ENCODE peak calls at places on chromosomes 11 and 22, in ten cellular contexts. V is HCT116; B is heart right ventricle; N is substantia nigra; X is mammary epithelial cell; M is iPS DF 6.9; P is pancreas; H is fibroblast of lung; W is CD4-positive, alpha-beta T cell; R is tibial artery. Z is an unnamed sample.

GRCh38 chr11:2298795-2299747 is 2.6 kb downstream of the C11orf21 start:
- DNase-seq in V (no peak), B (no peak), N (no peak), X (peak; percentile 21), M (peak; percentile 29), P (no peak), H (no peak), W (no peak), R (no peak), Z (no peak)

GRCh38 chr11:102573851-102574250 is 43.3 kb upstream of the MMP7 start:
- DNase-seq in V (no peak), B (no peak), N (no peak), X (peak; percentile 73), M (no peak), P (no peak), H (peak; percentile 58), W (no peak), R (no peak), Z (no peak)

GRCh38 chr22:40932396-40932795 is 18.8 kb upstream of the RBX1 start:
- DNase-seq in V (no peak), B (no peak), N (no peak), X (no peak), M (no peak), P (no peak), H (no peak), W (no peak), R (no peak), Z (no peak)

GRCh38 chr11:101169944-101170343 is 40.3 kb upstream of the PGR start:
- DNase-seq in V (no peak), B (no peak), N (no peak), X (no peak), M (no peak), P (no peak), H (no peak), W (no peak), R (no peak), Z (no peak)

GRCh38 chr11:67465190-67465522 is 3.9 kb downstream of the TMEM134 start:
- DNase-seq in V (no peak), B (no peak), N (no peak), X (no peak), M (no peak), P (no peak), H (no peak), W (no peak), R (no peak), Z (no peak)

GRCh38 chr11:113908107-113908506 is 3.5 kb downstream of the HTR3B start:
- DNase-seq in V (no peak), B (no peak), N (no peak), X (no peak), M (no peak), P (no peak), H (no peak), W (no peak), R (no peak), Z (no peak)

GRCh38 chr11:73012121-73012863 is 129.8 kb downstream of the FCHSD2 start:
- DNase-seq in V (no peak), B (no peak), N (no peak), X (peak; percentile 31), M (no peak), P (no peak), H (peak; percentile 62), W (no peak), R (no peak), Z (peak; percentile 60)

GRCh38 chr22:21447694-21448402 is 19.3 kb upstream of the TMEM191C start:
- DNase-seq in V (no peak), B (peak; percentile 2), N (no peak), X (no peak), M (no peak), P (peak; percentile 85), H (no peak), W (no peak), R (no peak), Z (peak; percentile 17)

GRCh38 chr11:43285826-43286225 is 26.0 kb upstream of the API5 start:
- DNase-seq in V (no peak), B (no peak), N (no peak), X (no peak), M (no peak), P (no peak), H (no peak), W (no peak), R (no peak), Z (peak; percentile 29)

GRCh38 chr11:8541448-8541847 is 52.6 kb downstream of the STK33 start:
- DNase-seq in V (no peak), B (no peak), N (no peak), X (no peak), M (no peak), P (no peak), H (no peak), W (no peak), R (no peak), Z (no peak)

GRCh38 chr11:121300313-121300971 is 7.9 kb downstream of the SC5D start:
- DNase-seq in V (no peak), B (peak; percentile 6), N (no peak), X (no peak), M (no peak), P (no peak), H (no peak), W (no peak), R (no peak), Z (no peak)

GRCh38 chr11:3823303-3823702 is 14.9 kb downstream of the PGAP2 start:
- DNase-seq in V (no peak), B (no peak), N (no peak), X (peak; percentile 60), M (no peak), P (no peak), H (peak; percentile 74), W (no peak), R (no peak), Z (peak; percentile 94)

GRCh38 chr11:111557425-111558111 is 17.0 kb downstream of the LAYN start:
- DNase-seq in V (no peak), B (no peak), N (no peak), X (peak; percentile 89), M (no peak), P (no peak), H (peak; percentile 99), W (no peak), R (no peak), Z (peak; percentile 98)

GRCh38 chr11:87368876-87369480 is 331.2 kb downstream of the TMEM135 start:
- DNase-seq in V (no peak), B (peak; percentile 13), N (no peak), X (peak; percentile 23), M (no peak), P (no peak), H (peak; percentile 72), W (no peak), R (no peak), Z (peak; percentile 16)

GRCh38 chr11:33893711-33894401 is 2.0 kb upstream of the LMO2 start:
- DNase-seq in V (no peak), B (no peak), N (peak; percentile 8), X (no peak), M (no peak), P (no peak), H (peak; percentile 61), W (peak; percentile 32), R (no peak), Z (no peak)

DNA sequence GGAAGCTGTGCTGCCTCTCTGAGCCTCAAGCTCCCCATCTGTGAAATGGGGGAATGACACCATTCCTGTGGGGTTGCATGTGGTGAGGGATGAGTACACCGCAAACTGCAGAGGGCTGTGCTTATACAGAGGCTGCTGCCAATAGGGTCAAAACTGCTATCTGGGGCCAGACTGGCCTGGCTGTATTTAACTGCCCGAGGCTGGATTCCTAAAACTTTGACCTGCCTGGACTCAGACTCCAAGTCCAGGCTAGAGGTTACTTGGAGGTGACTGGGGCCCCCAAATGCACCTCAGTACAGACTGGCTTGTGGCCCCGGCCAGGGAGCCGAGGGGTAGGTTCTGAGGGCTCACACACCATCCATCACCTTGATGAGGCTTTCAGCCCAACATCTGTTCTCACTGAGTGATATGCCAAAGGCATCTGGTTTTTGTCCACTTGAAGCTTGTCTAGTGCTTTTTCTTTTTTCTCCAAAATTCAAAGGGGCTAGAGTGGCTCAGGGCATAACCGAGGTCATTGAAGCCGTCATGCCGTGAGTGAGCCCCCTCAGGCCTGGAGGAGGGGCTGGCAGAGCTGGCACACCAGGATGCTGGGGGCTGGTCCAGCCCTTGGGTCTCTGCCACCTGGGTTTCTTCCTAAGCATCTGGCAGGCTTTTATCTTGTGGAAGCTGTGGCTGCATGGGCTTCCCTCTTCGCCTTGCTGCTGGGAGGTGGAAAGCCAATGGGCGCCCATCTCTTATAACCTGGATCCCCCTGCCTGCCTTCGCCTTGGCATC is 52.4 kb upstream of the TTLL12 start:
- DNase-seq in V (no peak), B (peak; percentile 30), N (no peak), X (no peak), M (no peak), P (no peak), H (no peak), W (no peak), R (no peak), Z (no peak)
- H3K27ac ChIP-seq in V (no peak overlapping the region), B (no peak overlapping the region), N (no peak overlapping the region), X (no peak overlapping the region), M (no peak overlapping the region), P (no peak overlapping the region), H (no peak overlapping the region), W (no peak overlapping the region), R (no peak overlapping the region), Z (no peak overlapping the region)

GRCh38 chr11:35347921-35348331 is 71.4 kb downstream of the SLC1A2 start:
- DNase-seq in V (no peak), B (no peak), N (no peak), X (peak; percentile 51), M (no peak), P (no peak), H (peak; percentile 45), W (no peak), R (peak; percentile 33), Z (peak; percentile 84)
- H3K27ac ChIP-seq in V (no peak overlapping the region), B (no peak overlapping the region), N (no peak overlapping the region), X (no peak overlapping the region), M (no peak overlapping the region), P (no peak overlapping the region), H (no peak overlapping the region), W (no peak overlapping the region), R (no peak overlapping the region), Z (peak overlapping the region; percentile 25)

DNA sequence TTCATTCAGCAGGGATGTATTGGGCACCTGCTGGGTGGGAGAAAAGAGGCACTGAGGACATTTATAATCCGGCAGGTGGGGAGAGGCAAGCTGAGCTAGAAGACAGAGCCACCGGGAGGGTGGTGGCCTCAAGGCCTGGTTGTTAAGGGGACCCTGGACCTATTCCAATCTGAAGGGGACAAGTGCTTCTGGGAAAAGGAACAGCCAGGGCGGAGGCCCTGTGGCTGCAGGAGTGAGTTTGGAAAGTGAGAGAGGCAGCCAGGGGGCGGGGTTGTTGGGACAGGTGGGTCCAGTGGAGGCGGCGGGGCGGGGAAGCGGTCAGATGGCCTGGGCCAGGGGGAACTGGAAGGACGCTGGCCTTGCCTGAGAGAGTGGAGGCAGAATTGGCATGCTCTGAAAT is 29.1 kb downstream of the ANO1 start:
- DNase-seq in V (no peak), B (no peak), N (no peak), X (no peak), M (no peak), P (no peak), H (no peak), W (no peak), R (no peak), Z (no peak)
- H3K27ac ChIP-seq in V (no peak overlapping the region), B (no peak overlapping the region), N (no peak overlapping the region), X (no peak overlapping the region), M (no peak overlapping the region), P (no peak overlapping the region), H (no peak overlapping the region), W (no peak overlapping the region), R (no peak overlapping the region), Z (no peak overlapping the region)

DNA sequence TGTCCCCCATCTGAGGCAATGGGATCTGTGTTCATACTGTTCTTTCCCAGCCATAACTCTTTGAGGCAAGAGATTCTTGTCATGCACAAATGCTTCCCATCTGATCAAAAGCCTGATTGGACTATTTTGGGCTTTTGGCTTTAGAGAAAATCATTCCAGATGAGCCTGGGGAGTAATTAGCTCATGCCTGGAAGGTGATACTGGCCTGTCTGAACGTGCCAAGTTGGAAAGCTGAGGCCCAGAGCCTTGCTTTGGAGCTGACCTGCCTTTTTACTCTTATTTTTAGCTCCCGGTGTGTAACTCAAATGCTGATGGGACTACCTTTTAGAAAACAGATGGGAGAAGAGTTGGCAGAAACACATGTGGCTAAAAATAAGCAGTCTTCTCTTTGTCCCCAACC is 105.0 kb downstream of the DBX1 start:
- DNase-seq in V (no peak), B (no peak), N (no peak), X (peak; percentile 76), M (no peak), P (no peak), H (peak; percentile 25), W (no peak), R (no peak), Z (no peak)
- H3K27ac ChIP-seq in V (no peak overlapping the region), B (peak overlapping the region; percentile 45), N (no peak overlapping the region), X (peak overlapping the region; percentile 91), M (no peak overlapping the region), P (no peak overlapping the region), H (no peak overlapping the region), W (no peak overlapping the region), R (peak overlapping the region; percentile 12), Z (no peak overlapping the region)

Z was measured in GM23248.